ENCODE peak calls at places on chromosomes 1 and 21, in seven cellular contexts. P is mesendoderm; T is effector memory CD4-positive, alpha-beta T cell; L is aorta; N is heart right ventricle; M is transverse colon; R is mucosa of descending colon. J is an unnamed sample.
A peak's percentile ranks its signal among the peaks of the same experiment; 100 is the strongest.

GRCh38 chr1:179142889-179143299 is 61.0 kb downstream of the TOR3A start:
- DNase-seq in L (no peak), N (no peak), P (peak; percentile 67), R (no peak), M (no peak), T (no peak), J (no peak)

GRCh38 chr1:42258218-42258617 is 76.8 kb downstream of the FOXJ3 start:
- DNase-seq in N (no peak), L (no peak), P (no peak), T (no peak), M (no peak), R (no peak), J (no peak)

GRCh38 chr1:15757575-15758401 is 807 bp upstream of the FBLIM1 start:
- DNase-seq in L (no peak), M (peak; percentile 70), N (no peak), R (peak; percentile 56), T (no peak), P (peak; percentile 81), J (peak; percentile 55)

GRCh38 chr1:179129702-179130473 is 48.0 kb downstream of the TOR3A start:
- DNase-seq in N (no peak), T (no peak), P (no peak), M (no peak), R (peak; percentile 12), L (no peak), J (no peak)

GRCh38 chr1:94725566-94725965 is 94.6 kb upstream of the SLC44A3 start:
- DNase-seq in L (no peak), M (no peak), T (no peak), R (no peak), N (no peak), P (no peak), J (no peak)

GRCh38 chr1:227362039-227362438 is 43.7 kb upstream of the CDC42BPA start:
- DNase-seq in N (no peak), L (no peak), P (no peak), T (no peak), M (no peak), R (no peak), J (no peak)

GRCh38 chr21:25577765-25578069 is 29.6 kb downstream of the MRPL39 start:
- DNase-seq in P (no peak), L (no peak), T (no peak), N (no peak), R (no peak), M (no peak), J (no peak)

GRCh38 chr1:172398193-172398592 is 22.3 kb upstream of the C1orf105 start:
- DNase-seq in L (no peak), T (no peak), P (no peak), M (no peak), R (no peak), N (no peak), J (no peak)

GRCh38 chr1:228338521-228339051 is 68.0 kb downstream of the TRIM11 start:
- DNase-seq in P (no peak), N (peak; percentile 7), R (no peak), L (peak; percentile 20), T (no peak), M (peak; percentile 5), J (peak; percentile 14)

GRCh38 chr1:119012383-119012782 is 24.2 kb upstream of the TBX15 start:
- DNase-seq in L (no peak), P (peak; percentile 69), R (no peak), T (no peak), N (no peak), M (no peak), J (no peak)

GRCh38 chr1:61157420-61157987 is 75.1 kb downstream of the NFIA start:
- DNase-seq in R (no peak), N (no peak), P (no peak), L (no peak), T (no peak), M (no peak), J (no peak)

GRCh38 chr1:220783453-220783852 is 3.3 kb upstream of the MTARC1 start:
- DNase-seq in L (no peak), T (no peak), P (no peak), R (no peak), N (no peak), M (no peak), J (no peak)

GRCh38 chr1:68228833-68229232 is 3.5 kb downstream of the WLS start:
- DNase-seq in M (no peak), L (no peak), T (no peak), P (no peak), R (no peak), N (no peak), J (no peak)

GRCh38 chr1:68231627-68232303 is 558 bp downstream of the WLS start:
- DNase-seq in P (peak; percentile 72), M (peak; percentile 69), R (peak; percentile 77), N (peak; percentile 48), L (peak; percentile 75), T (no peak), J (peak; percentile 69)

GRCh38 chr1:68232354-68233148 is at the start of gene WLS:
- DNase-seq in L (peak; percentile 89), P (peak; percentile 95), M (peak; percentile 81), N (peak; percentile 79), R (peak; percentile 84), T (no peak), J (peak; percentile 90)

GRCh38 chr1:68230901-68231626 is 1.3 kb downstream of the WLS start:
- DNase-seq in M (peak; percentile 34), P (no peak), T (no peak), N (peak; percentile 38), R (peak; percentile 33), L (peak; percentile 53), J (peak; percentile 65)

GRCh38 chr1:68229927-68230812 is 2.2 kb downstream of the WLS start:
- DNase-seq in N (no peak), L (no peak), P (peak; percentile 59), R (no peak), M (no peak), T (no peak), J (no peak)
- H3K4me3 ChIP-seq in N (peak overlapping the region; percentile 70), L (peak overlapping the region; percentile 93), P (peak overlapping the region; percentile 57), R (no peak overlapping the region), M (peak overlapping the region; percentile 71), T (no peak overlapping the region), J (peak overlapping the region; percentile 75)

GRCh38 chr1:235093013-235093618 is 35.5 kb downstream of the TOMM20 start:
- DNase-seq in R (peak; percentile 52), M (peak; percentile 59), T (no peak), N (peak; percentile 43), P (peak; percentile 93), L (peak; percentile 70), J (peak; percentile 71)

GRCh38 chr1:235098547-235098946 is 30.1 kb downstream of the TOMM20 start:
- DNase-seq in L (no peak), N (no peak), R (no peak), T (no peak), M (no peak), P (no peak), J (no peak)

GRCh38 chr1:235095938-235096562 is 32.6 kb downstream of the TOMM20 start:
- DNase-seq in R (no peak), P (no peak), L (no peak), N (no peak), M (no peak), T (no peak), J (no peak)

GRCh38 chr1:235090406-235091069 is 38.1 kb downstream of the TOMM20 start:
- DNase-seq in N (no peak), M (no peak), P (peak; percentile 91), R (no peak), T (no peak), L (peak; percentile 31), J (no peak)

GRCh38 chr1:235093685-235094592 is 34.7 kb downstream of the TOMM20 start:
- DNase-seq in L (peak; percentile 79), N (peak; percentile 80), M (peak; percentile 87), R (peak; percentile 92), P (peak; percentile 78), T (peak; percentile 53), J (peak; percentile 76)
- H3K4me3 ChIP-seq in L (no peak overlapping the region), N (peak overlapping the region; percentile 11), M (no peak overlapping the region), R (no peak overlapping the region), P (no peak overlapping the region), T (no peak overlapping the region), J (peak overlapping the region; percentile 41)

GRCh38 chr1:40801742-40802077 is 18.1 kb downstream of the KCNQ4 start:
- DNase-seq in M (no peak), P (no peak), R (no peak), L (no peak), T (no peak), N (no peak), J (no peak)

GRCh38 chr1:40796939-40797667 is 13.5 kb downstream of the KCNQ4 start:
- DNase-seq in P (no peak), R (no peak), L (peak; percentile 90), M (no peak), N (peak; percentile 62), T (no peak), J (no peak)

GRCh38 chr1:40798366-40799310 is 15.1 kb downstream of the KCNQ4 start:
- DNase-seq in M (no peak), N (no peak), R (no peak), P (no peak), T (no peak), L (no peak), J (no peak)

GRCh38 chr1:40797668-40798010 is 14.1 kb downstream of the KCNQ4 start:
- DNase-seq in T (no peak), N (no peak), P (no peak), R (no peak), L (no peak), M (no peak), J (no peak)

DNA sequence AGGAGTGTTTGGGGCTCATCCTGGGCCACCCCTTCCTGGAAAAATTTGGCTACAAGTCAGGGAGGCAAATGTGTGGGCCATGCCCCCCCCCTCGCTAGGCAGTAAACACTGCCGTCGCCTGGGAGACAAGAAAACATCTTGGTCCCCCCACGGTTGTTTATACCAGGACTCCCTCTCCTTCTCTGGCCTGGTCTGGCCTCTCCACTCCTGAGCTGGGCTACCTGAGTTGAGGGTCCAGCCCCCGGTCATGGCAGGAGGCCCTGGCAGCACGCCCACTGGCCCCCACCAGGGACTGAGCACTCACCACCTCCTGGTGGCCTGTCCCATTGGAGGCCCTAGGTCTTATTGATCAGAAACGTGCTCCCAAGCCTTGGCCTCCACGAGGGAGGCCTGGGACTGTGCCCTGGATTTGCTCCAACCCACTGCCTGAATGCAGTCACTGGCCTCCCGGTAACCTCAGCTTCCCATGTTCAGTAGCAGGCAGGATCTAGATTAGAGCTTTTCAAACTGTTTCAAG is 15.8 kb downstream of the KCNQ4 start:
- DNase-seq in P (no peak), M (no peak), L (peak; percentile 77), R (peak; percentile 29), N (peak; percentile 37), T (no peak), J (peak; percentile 62)
- H3K4me3 ChIP-seq in P (no peak overlapping the region), M (no peak overlapping the region), L (no peak overlapping the region), R (no peak overlapping the region), N (no peak overlapping the region), T (no peak overlapping the region), J (no peak overlapping the region)

DNA sequence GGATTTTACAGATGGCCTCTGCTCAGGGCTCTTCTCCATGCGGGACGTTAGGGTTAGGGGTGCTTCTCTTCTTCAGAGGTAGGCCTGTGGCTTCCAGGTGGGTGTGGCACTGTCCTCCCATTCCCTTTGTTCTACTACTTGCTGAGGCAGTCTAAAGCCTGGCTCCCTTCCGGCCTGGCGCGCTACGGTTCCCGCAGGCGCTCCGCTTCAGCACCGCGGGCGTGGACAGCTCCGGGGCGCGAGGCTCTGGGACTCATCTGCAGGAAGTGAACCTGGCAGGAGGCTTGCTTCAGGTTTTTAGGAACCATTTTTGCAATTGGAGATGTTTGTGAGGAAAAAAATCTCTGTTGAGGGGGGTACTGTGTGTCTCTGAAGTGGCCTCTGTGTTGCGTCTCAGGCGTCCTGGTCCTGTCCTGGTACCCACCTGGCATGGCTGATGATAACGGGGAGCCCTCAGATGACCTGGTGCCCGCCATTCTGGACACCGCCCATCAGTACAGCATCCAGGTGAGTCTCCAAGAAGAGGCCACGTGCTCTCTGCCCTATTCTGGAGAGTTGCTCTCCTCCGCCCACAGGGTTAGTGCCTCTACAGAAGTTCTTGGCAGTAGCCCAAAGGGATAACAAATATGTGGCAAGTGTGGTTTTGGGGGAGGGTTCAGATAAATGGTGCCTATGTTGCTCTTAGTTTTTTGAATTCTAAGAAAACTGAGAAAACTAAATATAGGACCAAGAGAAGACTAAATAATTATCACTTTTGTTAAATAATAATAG is 1.9 kb downstream of the MANEAL start:
- DNase-seq in T (no peak), R (peak; percentile 82), L (peak; percentile 58), N (peak; percentile 61), P (peak; percentile 87), M (peak; percentile 62), J (peak; percentile 83)
- H3K4me3 ChIP-seq in T (no peak overlapping the region), R (no peak overlapping the region), L (no peak overlapping the region), N (no peak overlapping the region), P (peak overlapping the region; percentile 11), M (no peak overlapping the region), J (no peak overlapping the region)

J was measured in heart left ventricle.